ENCODE peak calls at places on chromosomes 12 and 14, in eight cellular contexts. One of them, this sample, is unnamed.

GRCh38 chr12:120368789-120369475 is at the start of gene MSI1:
- DNase-seq in fibroblast of pulmonary artery: no peak
- DNase-seq in Calu3: no peak
- DNase-seq in psoas muscle: no peak
- DNase-seq in thoracic aorta: no peak
- DNase-seq in AG04450: no peak
- DNase-seq in GM10248: no peak
- DNase-seq in A549: no peak
- DNase-seq in this sample: no peak

GRCh38 chr14:40004871-40005503 is 572.8 kb upstream of the FBXO33 start:
- DNase-seq in GM10248: no peak
- DNase-seq in AG04450: no peak
- DNase-seq in A549: no peak
- DNase-seq in psoas muscle: no peak
- DNase-seq in fibroblast of pulmonary artery: no peak
- DNase-seq in Calu3: no peak
- DNase-seq in thoracic aorta: no peak
- DNase-seq in this sample: no peak

GRCh38 chr12:107441906-107442305 is 243.7 kb upstream of the PWP1 start:
- DNase-seq in AG04450: no peak
- DNase-seq in psoas muscle: no peak
- DNase-seq in Calu3: no peak
- DNase-seq in GM10248: no peak
- DNase-seq in A549: no peak
- DNase-seq in fibroblast of pulmonary artery: peak
- DNase-seq in thoracic aorta: no peak
- DNase-seq in this sample: no peak

GRCh38 chr14:85619866-85620265 is 89.9 kb downstream of the FLRT2 start:
- DNase-seq in AG04450: no peak
- DNase-seq in Calu3: no peak
- DNase-seq in psoas muscle: no peak
- DNase-seq in A549: no peak
- DNase-seq in fibroblast of pulmonary artery: no peak
- DNase-seq in thoracic aorta: no peak
- DNase-seq in GM10248: no peak
- DNase-seq in this sample: no peak

GRCh38 chr12:99495797-99496196 is 151.8 kb upstream of the GARIN6 start:
- DNase-seq in GM10248: no peak
- DNase-seq in AG04450: no peak
- DNase-seq in Calu3: no peak
- DNase-seq in fibroblast of pulmonary artery: no peak
- DNase-seq in psoas muscle: no peak
- DNase-seq in A549: no peak
- DNase-seq in thoracic aorta: no peak
- DNase-seq in this sample: no peak

GRCh38 chr14:94764573-94764972 is 5.3 kb downstream of the GSC start:
- DNase-seq in Calu3: no peak
- DNase-seq in thoracic aorta: no peak
- DNase-seq in AG04450: no peak
- DNase-seq in fibroblast of pulmonary artery: no peak
- DNase-seq in GM10248: no peak
- DNase-seq in psoas muscle: no peak
- DNase-seq in A549: no peak
- DNase-seq in this sample: no peak

GRCh38 chr14:32405856-32406255 is 76.8 kb downstream of the AKAP6 start:
- DNase-seq in GM10248: no peak
- DNase-seq in Calu3: no peak
- DNase-seq in psoas muscle: no peak
- DNase-seq in AG04450: no peak
- DNase-seq in A549: no peak
- DNase-seq in thoracic aorta: no peak
- DNase-seq in fibroblast of pulmonary artery: no peak
- DNase-seq in this sample: no peak

GRCh38 chr12:117192057-117192456 is 1.8 kb upstream of the FBXO21 start:
- DNase-seq in thoracic aorta: no peak
- DNase-seq in Calu3: no peak
- DNase-seq in fibroblast of pulmonary artery: no peak
- DNase-seq in GM10248: no peak
- DNase-seq in AG04450: no peak
- DNase-seq in A549: peak
- DNase-seq in psoas muscle: no peak
- DNase-seq in this sample: no peak

GRCh38 chr12:104974626-104975290 is 11.4 kb upstream of the NOPCHAP1 start:
- DNase-seq in AG04450: no peak
- DNase-seq in Calu3: no peak
- DNase-seq in thoracic aorta: no peak
- DNase-seq in GM10248: peak
- DNase-seq in A549: no peak
- DNase-seq in fibroblast of pulmonary artery: no peak
- DNase-seq in psoas muscle: no peak
- DNase-seq in this sample: no peak

GRCh38 chr12:12700249-12700648 is 4.3 kb upstream of the GPR19 start:
- DNase-seq in psoas muscle: no peak
- DNase-seq in A549: no peak
- DNase-seq in Calu3: no peak
- DNase-seq in GM10248: no peak
- DNase-seq in thoracic aorta: no peak
- DNase-seq in fibroblast of pulmonary artery: no peak
- DNase-seq in AG04450: no peak
- DNase-seq in this sample: no peak

GRCh38 chr14:32336702-32337101 is 7.6 kb downstream of the AKAP6 start:
- DNase-seq in fibroblast of pulmonary artery: no peak
- DNase-seq in psoas muscle: no peak
- DNase-seq in AG04450: no peak
- DNase-seq in Calu3: no peak
- DNase-seq in A549: no peak
- DNase-seq in thoracic aorta: no peak
- DNase-seq in GM10248: no peak
- DNase-seq in this sample: no peak

GRCh38 chr12:17975239-17975638 is 114.8 kb downstream of the RERGL start:
- DNase-seq in thoracic aorta: no peak
- DNase-seq in Calu3: no peak
- DNase-seq in A549: no peak
- DNase-seq in fibroblast of pulmonary artery: no peak
- DNase-seq in psoas muscle: no peak
- DNase-seq in AG04450: no peak
- DNase-seq in GM10248: no peak
- DNase-seq in this sample: no peak

GRCh38 chr12:17971850-17972249 is 118.1 kb downstream of the RERGL start:
- DNase-seq in psoas muscle: no peak
- DNase-seq in thoracic aorta: no peak
- DNase-seq in fibroblast of pulmonary artery: no peak
- DNase-seq in AG04450: no peak
- DNase-seq in GM10248: no peak
- DNase-seq in Calu3: no peak
- DNase-seq in A549: no peak
- DNase-seq in this sample: no peak

GRCh38 chr12:17975763-17976162 is 114.2 kb downstream of the RERGL start:
- DNase-seq in thoracic aorta: no peak
- DNase-seq in psoas muscle: no peak
- DNase-seq in fibroblast of pulmonary artery: no peak
- DNase-seq in Calu3: no peak
- DNase-seq in A549: no peak
- DNase-seq in AG04450: no peak
- DNase-seq in GM10248: no peak
- DNase-seq in this sample: no peak

GRCh38 chr12:17976202-17976601 is 113.8 kb downstream of the RERGL start:
- DNase-seq in fibroblast of pulmonary artery: no peak
- DNase-seq in A549: peak
- DNase-seq in Calu3: peak
- DNase-seq in thoracic aorta: no peak
- DNase-seq in GM10248: no peak
- DNase-seq in AG04450: no peak
- DNase-seq in psoas muscle: no peak
- DNase-seq in this sample: no peak
- TF ChIP-seq CTCF in fibroblast of pulmonary artery: no peak
- TF ChIP-seq CTCF in A549: no peak
- TF ChIP-seq CTCF in Calu3: no peak
- TF ChIP-seq CTCF in thoracic aorta: no peak
- TF ChIP-seq CTCF in GM10248: no peak
- TF ChIP-seq CTCF in AG04450: no peak
- TF ChIP-seq CTCF in psoas muscle: no peak
- TF ChIP-seq CTCF in this sample: no peak

GRCh38 chr14:22472466-22472865 is 116.6 kb downstream of the DAD1 start:
- DNase-seq in psoas muscle: no peak
- DNase-seq in fibroblast of pulmonary artery: no peak
- DNase-seq in Calu3: no peak
- DNase-seq in AG04450: no peak
- DNase-seq in GM10248: no peak
- DNase-seq in A549: no peak
- DNase-seq in thoracic aorta: no peak
- DNase-seq in this sample: no peak

GRCh38 chr14:22474730-22475351 is 114.2 kb downstream of the DAD1 start:
- DNase-seq in A549: no peak
- DNase-seq in AG04450: no peak
- DNase-seq in fibroblast of pulmonary artery: peak
- DNase-seq in Calu3: no peak
- DNase-seq in psoas muscle: no peak
- DNase-seq in thoracic aorta: no peak
- DNase-seq in GM10248: no peak
- DNase-seq in this sample: no peak

GRCh38 chr14:22471545-22472121 is 117.4 kb downstream of the DAD1 start:
- DNase-seq in fibroblast of pulmonary artery: peak
- DNase-seq in GM10248: no peak
- DNase-seq in psoas muscle: no peak
- DNase-seq in thoracic aorta: no peak
- DNase-seq in Calu3: peak
- DNase-seq in AG04450: no peak
- DNase-seq in A549: peak
- DNase-seq in this sample: no peak

GRCh38 chr14:22475381-22475780 is 113.6 kb downstream of the DAD1 start:
- DNase-seq in GM10248: no peak
- DNase-seq in Calu3: no peak
- DNase-seq in fibroblast of pulmonary artery: no peak
- DNase-seq in thoracic aorta: no peak
- DNase-seq in psoas muscle: no peak
- DNase-seq in A549: no peak
- DNase-seq in AG04450: no peak
- DNase-seq in this sample: no peak

DNA sequence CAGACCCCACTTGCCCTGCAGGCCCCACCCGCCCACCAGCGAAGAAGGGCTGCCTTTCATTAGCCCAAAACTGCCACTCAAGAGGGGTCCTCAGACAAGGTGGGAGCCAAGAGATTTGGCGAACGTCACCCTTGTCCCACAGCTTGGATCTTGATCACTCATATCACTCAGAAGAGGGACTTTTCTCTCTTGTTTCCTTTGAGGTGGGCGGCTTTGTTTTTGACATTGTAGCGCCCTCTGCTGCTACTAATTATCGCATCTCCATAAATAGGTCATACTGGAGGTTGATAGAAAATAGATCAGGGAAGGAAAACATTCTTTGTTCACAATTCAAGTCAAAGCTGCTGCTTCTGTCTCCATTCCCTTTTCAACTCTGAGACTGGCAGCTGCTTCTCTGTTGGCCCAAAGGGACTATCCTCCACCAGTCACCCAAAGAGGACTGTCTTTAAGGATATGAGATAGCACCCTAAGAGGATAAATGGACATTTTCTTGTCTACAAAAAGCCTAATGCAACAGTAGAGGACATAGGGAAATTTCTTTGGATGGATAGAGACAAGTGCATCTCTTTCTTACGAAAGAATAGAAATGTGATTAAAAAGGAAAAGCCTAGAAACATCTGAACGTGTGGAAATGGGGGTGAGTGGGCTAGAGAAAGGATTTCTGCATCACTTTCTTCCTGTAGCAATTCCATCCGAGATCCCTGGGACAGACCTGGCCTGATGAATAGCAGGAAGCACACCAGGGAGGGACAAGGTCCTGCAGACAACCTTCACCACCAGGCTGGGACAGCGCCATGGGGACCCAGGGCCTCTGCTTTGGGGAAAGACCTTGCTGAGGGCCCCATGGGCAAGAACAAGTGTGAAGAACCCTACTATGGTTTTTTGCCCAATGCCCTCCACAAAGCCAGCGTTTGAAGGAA is 115.8 kb downstream of the DAD1 start:
- DNase-seq in thoracic aorta: no peak
- DNase-seq in Calu3: peak
- DNase-seq in psoas muscle: no peak
- DNase-seq in A549: peak
- DNase-seq in AG04450: no peak
- DNase-seq in GM10248: peak
- DNase-seq in fibroblast of pulmonary artery: peak
- DNase-seq in this sample: no peak
- TF ChIP-seq CTCF in thoracic aorta: peak
- TF ChIP-seq CTCF in Calu3: peak
- TF ChIP-seq CTCF in psoas muscle: peak
- TF ChIP-seq CTCF in A549: peak
- TF ChIP-seq CTCF in AG04450: peak
- TF ChIP-seq CTCF in GM10248: peak
- TF ChIP-seq CTCF in fibroblast of pulmonary artery: peak
- TF ChIP-seq CTCF in this sample: no peak

GRCh38 chr12:79692249-79692619 is 1.5 kb upstream of the PAWR start:
- DNase-seq in psoas muscle: no peak
- DNase-seq in AG04450: no peak
- DNase-seq in Calu3: no peak
- DNase-seq in thoracic aorta: no peak
- DNase-seq in GM10248: no peak
- DNase-seq in fibroblast of pulmonary artery: no peak
- DNase-seq in A549: no peak
- DNase-seq in this sample: no peak
- TF ChIP-seq CTCF in psoas muscle: no peak
- TF ChIP-seq CTCF in AG04450: no peak
- TF ChIP-seq CTCF in Calu3: no peak
- TF ChIP-seq CTCF in thoracic aorta: no peak
- TF ChIP-seq CTCF in GM10248: no peak
- TF ChIP-seq CTCF in fibroblast of pulmonary artery: no peak
- TF ChIP-seq CTCF in A549: no peak
- TF ChIP-seq CTCF in this sample: no peak

GRCh38 chr12:14884458-14884878 is 1.2 kb downstream of the MGP start:
- DNase-seq in psoas muscle: peak
- DNase-seq in AG04450: peak
- DNase-seq in Calu3: peak
- DNase-seq in A549: no peak
- DNase-seq in thoracic aorta: peak
- DNase-seq in fibroblast of pulmonary artery: peak
- DNase-seq in GM10248: peak
- DNase-seq in this sample: peak
- TF ChIP-seq CTCF in psoas muscle: no peak
- TF ChIP-seq CTCF in AG04450: no peak
- TF ChIP-seq CTCF in Calu3: no peak
- TF ChIP-seq CTCF in A549: no peak
- TF ChIP-seq CTCF in thoracic aorta: no peak
- TF ChIP-seq CTCF in fibroblast of pulmonary artery: no peak
- TF ChIP-seq CTCF in GM10248: no peak
- TF ChIP-seq CTCF in this sample: no peak